ENCODE peak calls at places on chromosomes 4 and X, in four cellular contexts. One of them, this sample, is unnamed.

GRCh38 chr4:70280567-70280966 is 38.2 kb downstream of the CSN3 start:
- DNase-seq in stimulated activated CD4-positive, alpha-beta T cell treated with anti-CD3 and anti-CD28 coated beads, Interleukin-1b, Interleukin-23, amount 100 ng/mL, for 1 hour: no peak
- DNase-seq in HTR-8/SVneo: no peak
- DNase-seq in IMR-90: no peak
- DNase-seq in this sample: no peak

GRCh38 chr4:72641611-72642010 is 72.6 kb upstream of the ADAMTS3 start:
- DNase-seq in stimulated activated CD4-positive, alpha-beta T cell treated with anti-CD3 and anti-CD28 coated beads, Interleukin-1b, Interleukin-23, amount 100 ng/mL, for 1 hour: no peak
- DNase-seq in HTR-8/SVneo: no peak
- DNase-seq in IMR-90: no peak
- DNase-seq in this sample: no peak

GRCh38 chr4:52103314-52103713 is 52.2 kb downstream of the SPATA18 start:
- DNase-seq in stimulated activated CD4-positive, alpha-beta T cell treated with anti-CD3 and anti-CD28 coated beads, Interleukin-1b, Interleukin-23, amount 100 ng/mL, for 1 hour: no peak
- DNase-seq in HTR-8/SVneo: peak
- DNase-seq in IMR-90: no peak
- DNase-seq in this sample: no peak

GRCh38 chr4:2082118-2082517 is 23.0 kb downstream of the NAT8L start:
- DNase-seq in stimulated activated CD4-positive, alpha-beta T cell treated with anti-CD3 and anti-CD28 coated beads, Interleukin-1b, Interleukin-23, amount 100 ng/mL, for 1 hour: no peak
- DNase-seq in HTR-8/SVneo: no peak
- DNase-seq in IMR-90: no peak
- DNase-seq in this sample: no peak

GRCh38 chrX:41300758-41301437 is 33.1 kb upstream of the DDX3X start:
- DNase-seq in stimulated activated CD4-positive, alpha-beta T cell treated with anti-CD3 and anti-CD28 coated beads, Interleukin-1b, Interleukin-23, amount 100 ng/mL, for 1 hour: no peak
- DNase-seq in HTR-8/SVneo: no peak
- DNase-seq in IMR-90: peak
- DNase-seq in this sample: no peak

GRCh38 chr4:119286377-119287002 is 35.4 kb downstream of the FABP2 start:
- DNase-seq in stimulated activated CD4-positive, alpha-beta T cell treated with anti-CD3 and anti-CD28 coated beads, Interleukin-1b, Interleukin-23, amount 100 ng/mL, for 1 hour: no peak
- DNase-seq in HTR-8/SVneo: peak
- DNase-seq in IMR-90: peak
- DNase-seq in this sample: no peak

GRCh38 chr4:11416071-11416766 is 12.5 kb downstream of the HS3ST1 start:
- DNase-seq in stimulated activated CD4-positive, alpha-beta T cell treated with anti-CD3 and anti-CD28 coated beads, Interleukin-1b, Interleukin-23, amount 100 ng/mL, for 1 hour: no peak
- DNase-seq in HTR-8/SVneo: no peak
- DNase-seq in IMR-90: no peak
- DNase-seq in this sample: no peak

GRCh38 chrX:154507673-154508072 is 8.4 kb downstream of the FAM3A start:
- DNase-seq in stimulated activated CD4-positive, alpha-beta T cell treated with anti-CD3 and anti-CD28 coated beads, Interleukin-1b, Interleukin-23, amount 100 ng/mL, for 1 hour: no peak
- DNase-seq in HTR-8/SVneo: no peak
- DNase-seq in IMR-90: no peak
- DNase-seq in this sample: no peak

GRCh38 chrX:140091276-140091886 is 126.1 kb upstream of the CXorf66 start:
- DNase-seq in stimulated activated CD4-positive, alpha-beta T cell treated with anti-CD3 and anti-CD28 coated beads, Interleukin-1b, Interleukin-23, amount 100 ng/mL, for 1 hour: no peak
- DNase-seq in HTR-8/SVneo: no peak
- DNase-seq in IMR-90: no peak
- DNase-seq in this sample: peak

GRCh38 chr4:107988763-107989035 is 990 bp upstream of the HADH start:
- DNase-seq in stimulated activated CD4-positive, alpha-beta T cell treated with anti-CD3 and anti-CD28 coated beads, Interleukin-1b, Interleukin-23, amount 100 ng/mL, for 1 hour: no peak
- DNase-seq in HTR-8/SVneo: no peak
- DNase-seq in IMR-90: no peak
- DNase-seq in this sample: no peak

GRCh38 chr4:23084559-23085248 is 392.0 kb downstream of the GBA3 start:
- DNase-seq in stimulated activated CD4-positive, alpha-beta T cell treated with anti-CD3 and anti-CD28 coated beads, Interleukin-1b, Interleukin-23, amount 100 ng/mL, for 1 hour: no peak
- DNase-seq in HTR-8/SVneo: no peak
- DNase-seq in IMR-90: no peak
- DNase-seq in this sample: no peak

GRCh38 chr4:139814285-139815015 is 148.8 kb downstream of the MGST2 start:
- DNase-seq in stimulated activated CD4-positive, alpha-beta T cell treated with anti-CD3 and anti-CD28 coated beads, Interleukin-1b, Interleukin-23, amount 100 ng/mL, for 1 hour: no peak
- DNase-seq in HTR-8/SVneo: no peak
- DNase-seq in IMR-90: peak
- DNase-seq in this sample: no peak

GRCh38 chr4:130563185-130563890 is 1467.4 kb downstream of the C4orf33 start:
- DNase-seq in stimulated activated CD4-positive, alpha-beta T cell treated with anti-CD3 and anti-CD28 coated beads, Interleukin-1b, Interleukin-23, amount 100 ng/mL, for 1 hour: no peak
- DNase-seq in HTR-8/SVneo: peak
- DNase-seq in IMR-90: peak
- DNase-seq in this sample: no peak

This sample was measured in NCI-H1930.